ENCODE peak calls at places on chromosomes 4 and X, in eight cellular contexts. One of them, this sample, is unnamed.

GRCh38 chr4:45992728-45993127 is 131.1 kb downstream of the GABRG1 start:
- ATAC-seq in stimulated activated naive CD8-positive, alpha-beta T cell treated with anti-CD3 and anti-CD28 coated beads, Interleukin-15, Interleukin-2, amounts not matched to agents 100 U/mL and 50 U/mL, for 24 hours: no peak
- ATAC-seq in left ventricle myocardium superior: no peak
- ATAC-seq in lung: no peak
- ATAC-seq in upper lobe of right lung: no peak
- ATAC-seq in activated CD8-positive, alpha-beta memory T cell treated with anti-CD3 and anti-CD28 coated beads, Interleukin-2, amount 10 ng/mL, durations not matched to agents 7 days and 5 days: no peak
- ATAC-seq in right lobe of liver: peak
- ATAC-seq in mucosa of descending colon: no peak
- ATAC-seq in this sample: no peak

GRCh38 chrX:85964744-85965143 is 82.6 kb downstream of the CHM start:
- ATAC-seq in stimulated activated naive CD8-positive, alpha-beta T cell treated with anti-CD3 and anti-CD28 coated beads, Interleukin-15, Interleukin-2, amounts not matched to agents 100 U/mL and 50 U/mL, for 24 hours: no peak
- ATAC-seq in left ventricle myocardium superior: no peak
- ATAC-seq in lung: no peak
- ATAC-seq in upper lobe of right lung: no peak
- ATAC-seq in activated CD8-positive, alpha-beta memory T cell treated with anti-CD3 and anti-CD28 coated beads, Interleukin-2, amount 10 ng/mL, durations not matched to agents 7 days and 5 days: no peak
- ATAC-seq in right lobe of liver: peak
- ATAC-seq in mucosa of descending colon: no peak
- ATAC-seq in this sample: no peak

GRCh38 chrX:153643431-153644351 is 3.3 kb upstream of the DUSP9 start:
- ATAC-seq in stimulated activated naive CD8-positive, alpha-beta T cell treated with anti-CD3 and anti-CD28 coated beads, Interleukin-15, Interleukin-2, amounts not matched to agents 100 U/mL and 50 U/mL, for 24 hours: peak
- ATAC-seq in left ventricle myocardium superior: peak
- ATAC-seq in lung: no peak
- ATAC-seq in upper lobe of right lung: peak
- ATAC-seq in activated CD8-positive, alpha-beta memory T cell treated with anti-CD3 and anti-CD28 coated beads, Interleukin-2, amount 10 ng/mL, durations not matched to agents 7 days and 5 days: peak
- ATAC-seq in right lobe of liver: peak
- ATAC-seq in mucosa of descending colon: peak
- ATAC-seq in this sample: no peak

GRCh38 chr4:118754890-118755289 is 69.7 kb downstream of the METTL14 start:
- ATAC-seq in stimulated activated naive CD8-positive, alpha-beta T cell treated with anti-CD3 and anti-CD28 coated beads, Interleukin-15, Interleukin-2, amounts not matched to agents 100 U/mL and 50 U/mL, for 24 hours: no peak
- ATAC-seq in left ventricle myocardium superior: peak
- ATAC-seq in lung: no peak
- ATAC-seq in upper lobe of right lung: no peak
- ATAC-seq in activated CD8-positive, alpha-beta memory T cell treated with anti-CD3 and anti-CD28 coated beads, Interleukin-2, amount 10 ng/mL, durations not matched to agents 7 days and 5 days: no peak
- ATAC-seq in right lobe of liver: no peak
- ATAC-seq in mucosa of descending colon: no peak
- ATAC-seq in this sample: no peak

GRCh38 chr4:129355529-129355928 is 259.6 kb downstream of the C4orf33 start:
- ATAC-seq in stimulated activated naive CD8-positive, alpha-beta T cell treated with anti-CD3 and anti-CD28 coated beads, Interleukin-15, Interleukin-2, amounts not matched to agents 100 U/mL and 50 U/mL, for 24 hours: no peak
- ATAC-seq in left ventricle myocardium superior: peak
- ATAC-seq in lung: no peak
- ATAC-seq in upper lobe of right lung: no peak
- ATAC-seq in activated CD8-positive, alpha-beta memory T cell treated with anti-CD3 and anti-CD28 coated beads, Interleukin-2, amount 10 ng/mL, durations not matched to agents 7 days and 5 days: no peak
- ATAC-seq in right lobe of liver: no peak
- ATAC-seq in mucosa of descending colon: peak
- ATAC-seq in this sample: no peak

GRCh38 chr4:2871911-2872310 is 28.3 kb downstream of the ADD1 start:
- ATAC-seq in stimulated activated naive CD8-positive, alpha-beta T cell treated with anti-CD3 and anti-CD28 coated beads, Interleukin-15, Interleukin-2, amounts not matched to agents 100 U/mL and 50 U/mL, for 24 hours: no peak
- ATAC-seq in left ventricle myocardium superior: no peak
- ATAC-seq in lung: no peak
- ATAC-seq in upper lobe of right lung: peak
- ATAC-seq in activated CD8-positive, alpha-beta memory T cell treated with anti-CD3 and anti-CD28 coated beads, Interleukin-2, amount 10 ng/mL, durations not matched to agents 7 days and 5 days: peak
- ATAC-seq in right lobe of liver: no peak
- ATAC-seq in mucosa of descending colon: no peak
- ATAC-seq in this sample: peak

GRCh38 chrX:8731579-8732395 is at the start of gene ANOS1:
- ATAC-seq in stimulated activated naive CD8-positive, alpha-beta T cell treated with anti-CD3 and anti-CD28 coated beads, Interleukin-15, Interleukin-2, amounts not matched to agents 100 U/mL and 50 U/mL, for 24 hours: peak
- ATAC-seq in left ventricle myocardium superior: peak
- ATAC-seq in lung: peak
- ATAC-seq in upper lobe of right lung: peak
- ATAC-seq in activated CD8-positive, alpha-beta memory T cell treated with anti-CD3 and anti-CD28 coated beads, Interleukin-2, amount 10 ng/mL, durations not matched to agents 7 days and 5 days: no peak
- ATAC-seq in right lobe of liver: peak
- ATAC-seq in mucosa of descending colon: peak
- ATAC-seq in this sample: no peak

GRCh38 chr4:125390727-125391126 is 76.0 kb downstream of the FAT4 start:
- ATAC-seq in stimulated activated naive CD8-positive, alpha-beta T cell treated with anti-CD3 and anti-CD28 coated beads, Interleukin-15, Interleukin-2, amounts not matched to agents 100 U/mL and 50 U/mL, for 24 hours: no peak
- ATAC-seq in left ventricle myocardium superior: no peak
- ATAC-seq in lung: no peak
- ATAC-seq in upper lobe of right lung: no peak
- ATAC-seq in activated CD8-positive, alpha-beta memory T cell treated with anti-CD3 and anti-CD28 coated beads, Interleukin-2, amount 10 ng/mL, durations not matched to agents 7 days and 5 days: no peak
- ATAC-seq in right lobe of liver: no peak
- ATAC-seq in mucosa of descending colon: no peak
- ATAC-seq in this sample: no peak

GRCh38 chrX:131728295-131729145 is 184.6 kb downstream of the OR13H1 start:
- ATAC-seq in stimulated activated naive CD8-positive, alpha-beta T cell treated with anti-CD3 and anti-CD28 coated beads, Interleukin-15, Interleukin-2, amounts not matched to agents 100 U/mL and 50 U/mL, for 24 hours: no peak
- ATAC-seq in left ventricle myocardium superior: no peak
- ATAC-seq in lung: peak
- ATAC-seq in upper lobe of right lung: no peak
- ATAC-seq in activated CD8-positive, alpha-beta memory T cell treated with anti-CD3 and anti-CD28 coated beads, Interleukin-2, amount 10 ng/mL, durations not matched to agents 7 days and 5 days: no peak
- ATAC-seq in right lobe of liver: peak
- ATAC-seq in mucosa of descending colon: peak
- ATAC-seq in this sample: no peak

GRCh38 chr4:58247792-58248191 is 1137.6 kb upstream of the IGFBP7 start:
- ATAC-seq in stimulated activated naive CD8-positive, alpha-beta T cell treated with anti-CD3 and anti-CD28 coated beads, Interleukin-15, Interleukin-2, amounts not matched to agents 100 U/mL and 50 U/mL, for 24 hours: no peak
- ATAC-seq in left ventricle myocardium superior: no peak
- ATAC-seq in lung: no peak
- ATAC-seq in upper lobe of right lung: no peak
- ATAC-seq in activated CD8-positive, alpha-beta memory T cell treated with anti-CD3 and anti-CD28 coated beads, Interleukin-2, amount 10 ng/mL, durations not matched to agents 7 days and 5 days: no peak
- ATAC-seq in right lobe of liver: no peak
- ATAC-seq in mucosa of descending colon: no peak
- ATAC-seq in this sample: no peak

GRCh38 chr4:86644892-86645291 is 50.8 kb downstream of the PTPN13 start:
- ATAC-seq in stimulated activated naive CD8-positive, alpha-beta T cell treated with anti-CD3 and anti-CD28 coated beads, Interleukin-15, Interleukin-2, amounts not matched to agents 100 U/mL and 50 U/mL, for 24 hours: no peak
- ATAC-seq in left ventricle myocardium superior: no peak
- ATAC-seq in lung: no peak
- ATAC-seq in upper lobe of right lung: no peak
- ATAC-seq in activated CD8-positive, alpha-beta memory T cell treated with anti-CD3 and anti-CD28 coated beads, Interleukin-2, amount 10 ng/mL, durations not matched to agents 7 days and 5 days: no peak
- ATAC-seq in right lobe of liver: no peak
- ATAC-seq in mucosa of descending colon: no peak
- ATAC-seq in this sample: peak

GRCh38 chr4:173521474-173522159 is 8.4 kb downstream of the HAND2 start:
- ATAC-seq in stimulated activated naive CD8-positive, alpha-beta T cell treated with anti-CD3 and anti-CD28 coated beads, Interleukin-15, Interleukin-2, amounts not matched to agents 100 U/mL and 50 U/mL, for 24 hours: no peak
- ATAC-seq in left ventricle myocardium superior: peak
- ATAC-seq in lung: no peak
- ATAC-seq in upper lobe of right lung: no peak
- ATAC-seq in activated CD8-positive, alpha-beta memory T cell treated with anti-CD3 and anti-CD28 coated beads, Interleukin-2, amount 10 ng/mL, durations not matched to agents 7 days and 5 days: no peak
- ATAC-seq in right lobe of liver: peak
- ATAC-seq in mucosa of descending colon: peak
- ATAC-seq in this sample: no peak

GRCh38 chr4:118948545-118949144 is 60.0 kb downstream of the SYNPO2 start:
- ATAC-seq in stimulated activated naive CD8-positive, alpha-beta T cell treated with anti-CD3 and anti-CD28 coated beads, Interleukin-15, Interleukin-2, amounts not matched to agents 100 U/mL and 50 U/mL, for 24 hours: no peak
- ATAC-seq in left ventricle myocardium superior: no peak
- ATAC-seq in lung: no peak
- ATAC-seq in upper lobe of right lung: no peak
- ATAC-seq in activated CD8-positive, alpha-beta memory T cell treated with anti-CD3 and anti-CD28 coated beads, Interleukin-2, amount 10 ng/mL, durations not matched to agents 7 days and 5 days: no peak
- ATAC-seq in right lobe of liver: no peak
- ATAC-seq in mucosa of descending colon: no peak
- ATAC-seq in this sample: no peak

GRCh38 chr4:104749062-104749461 is 254.4 kb upstream of the CXXC4 start:
- ATAC-seq in stimulated activated naive CD8-positive, alpha-beta T cell treated with anti-CD3 and anti-CD28 coated beads, Interleukin-15, Interleukin-2, amounts not matched to agents 100 U/mL and 50 U/mL, for 24 hours: peak
- ATAC-seq in left ventricle myocardium superior: no peak
- ATAC-seq in lung: no peak
- ATAC-seq in upper lobe of right lung: peak
- ATAC-seq in activated CD8-positive, alpha-beta memory T cell treated with anti-CD3 and anti-CD28 coated beads, Interleukin-2, amount 10 ng/mL, durations not matched to agents 7 days and 5 days: no peak
- ATAC-seq in right lobe of liver: no peak
- ATAC-seq in mucosa of descending colon: no peak
- ATAC-seq in this sample: peak